ENCODE peak calls at places on chromosome 11, in ten cellular contexts. W is tibial nerve; M is activated CD4-positive, CD25-positive, alpha-beta regulatory T cell treated with anti-CD3 and anti-CD28 coated beads, Interleukin-2, amount 50 U/mL, for 16 hours; F is RCC 7860; H is glutamatergic neuron; X is cardiac muscle cell; Y is H9; E is ELR; T is NCI-H1417; G is stimulated activated CD4-positive, alpha-beta T cell treated with anti-CD3 and anti-CD28 coated beads, Interleukin-4, amount 100 ng/mL, for 48 hours. O is an unnamed sample.

GRCh38 chr11:12083380-12083779 is 27.0 kb upstream of the MICAL2 start:
- DNase-seq in E (no peak), Y (no peak), G (no peak), X (no peak), W (no peak), T (no peak), M (no peak), H (no peak), F (no peak), O (no peak)

GRCh38 chr11:66188580-66188979 is 79.9 kb upstream of the RAB1B start:
- DNase-seq in Y (no peak), M (no peak), W (no peak), G (no peak), H (no peak), E (peak), F (peak), X (no peak), T (no peak), O (no peak)

GRCh38 chr11:46198873-46199250 is 77.6 kb upstream of the PHF21A start:
- DNase-seq in F (no peak), Y (no peak), X (no peak), G (no peak), T (no peak), H (no peak), M (no peak), E (no peak), W (no peak), O (no peak)

GRCh38 chr11:79437274-79437980 is 3.4 kb downstream of the TENM4 start:
- DNase-seq in T (peak), E (peak), G (no peak), F (peak), W (peak), Y (peak), M (no peak), X (peak), H (peak), O (peak)

GRCh38 chr11:102390667-102391449 is 43.8 kb downstream of the BIRC2 start:
- DNase-seq in F (peak), Y (peak), X (peak), G (peak), T (peak), H (peak), W (peak), M (no peak), E (peak), O (peak)

GRCh38 chr11:34653851-34654490 is 33.1 kb downstream of the EHF start:
- DNase-seq in Y (no peak), T (no peak), X (no peak), G (no peak), W (no peak), M (no peak), F (peak), E (peak), H (no peak), O (no peak)

GRCh38 chr11:37512156-37512780 is 914.2 kb upstream of the RAG2 start:
- DNase-seq in W (no peak), H (no peak), F (peak), T (no peak), X (no peak), G (no peak), M (no peak), E (no peak), Y (no peak), O (no peak)

GRCh38 chr11:61266602-61267001 is 25.6 kb downstream of the PGA5 start:
- DNase-seq in M (no peak), W (no peak), Y (no peak), F (no peak), H (no peak), X (no peak), G (no peak), E (peak), T (no peak), O (no peak)

GRCh38 chr11:128886401-128887119 is 4.6 kb upstream of the KCNJ5 start:
- DNase-seq in G (no peak), M (no peak), W (no peak), X (peak), T (peak), F (no peak), H (no peak), Y (no peak), E (peak), O (no peak)

GRCh38 chr11:107702723-107703122 is 9.1 kb downstream of the SLN start:
- DNase-seq in F (no peak), H (no peak), W (no peak), Y (no peak), T (no peak), M (no peak), X (no peak), G (no peak), E (peak), O (no peak)

GRCh38 chr11:30533445-30533947 is 52.7 kb downstream of the MPPED2 start:
- DNase-seq in W (no peak), F (no peak), E (no peak), H (no peak), M (no peak), G (no peak), T (peak), X (no peak), Y (no peak), O (no peak)

GRCh38 chr11:109423114-109423859 is 1.3 kb downstream of the C11orf87 start:
- DNase-seq in M (no peak), F (no peak), Y (peak), W (no peak), E (peak), T (peak), G (no peak), X (peak), H (peak), O (peak)

GRCh38 chr11:16987205-16987568 is 27.0 kb downstream of the PLEKHA7 start:
- DNase-seq in E (no peak), Y (peak), M (no peak), F (no peak), W (no peak), X (peak), G (no peak), T (no peak), H (no peak), O (no peak)

GRCh38 chr11:118535261-118535660 is 4.3 kb downstream of the TMEM25 start:
- DNase-seq in H (no peak), E (no peak), W (no peak), F (no peak), M (no peak), Y (no peak), G (no peak), X (no peak), T (no peak), O (no peak)

GRCh38 chr11:81039916-81040530 is 1599.2 kb upstream of the TENM4 start:
- DNase-seq in X (no peak), F (no peak), E (no peak), H (no peak), M (no peak), G (no peak), T (no peak), W (no peak), Y (no peak), O (no peak)

GRCh38 chr11:100739636-100740035 is 52.5 kb downstream of the ARHGAP42 start:
- DNase-seq in F (peak), Y (no peak), H (no peak), E (peak), G (no peak), M (no peak), W (no peak), X (peak), T (no peak), O (no peak)

GRCh38 chr11:116073854-116074837 is 569.9 kb upstream of the CADM1 start:
- DNase-seq in T (peak), W (no peak), M (no peak), X (peak), H (no peak), F (peak), Y (no peak), G (no peak), E (no peak), O (no peak)

GRCh38 chr11:11580012-11580411 is 41.8 kb downstream of the GALNT18 start:
- DNase-seq in G (no peak), X (no peak), E (no peak), H (no peak), W (no peak), Y (peak), F (no peak), T (no peak), M (no peak), O (no peak)

GRCh38 chr11:128365044-128365443 is 222.3 kb downstream of the ETS1 start:
- DNase-seq in X (peak), E (peak), Y (no peak), H (no peak), G (no peak), T (no peak), M (no peak), F (peak), W (no peak), O (no peak)

GRCh38 chr11:134332189-134332631 is 422 bp downstream of the GLB1L2 start:
- DNase-seq in X (peak), F (no peak), H (peak), E (no peak), M (no peak), W (no peak), Y (peak), T (peak), G (peak), O (no peak)

GRCh38 chr11:134355656-134356055 is 23.9 kb downstream of the GLB1L2 start:
- DNase-seq in F (no peak), X (no peak), W (no peak), T (no peak), M (no peak), H (no peak), Y (no peak), G (no peak), E (no peak), O (no peak)

GRCh38 chr11:2529636-2530035 is 84.8 kb downstream of the KCNQ1 start:
- DNase-seq in Y (no peak), M (no peak), H (peak), F (no peak), X (no peak), E (no peak), T (no peak), G (no peak), W (no peak), O (no peak)

GRCh38 chr11:1641096-1641495 is 11.5 kb downstream of the KRTAP5-5 start:
- DNase-seq in H (no peak), G (no peak), T (no peak), Y (no peak), X (no peak), F (no peak), E (no peak), W (no peak), M (no peak), O (no peak)

GRCh38 chr11:34266090-34266912 is 91.5 kb downstream of the ABTB2 start:
- DNase-seq in W (peak), E (peak), M (no peak), Y (no peak), X (no peak), T (no peak), F (peak), H (no peak), G (no peak), O (no peak)

GRCh38 chr11:80432051-80432450 is 991.2 kb upstream of the TENM4 start:
- DNase-seq in W (no peak), X (no peak), F (no peak), H (no peak), M (no peak), T (peak), Y (no peak), G (no peak), E (no peak), O (no peak)

GRCh38 chr11:131924001-131924400 is 553.6 kb downstream of the NTM start:
- DNase-seq in F (no peak), E (peak), T (no peak), Y (no peak), G (no peak), X (no peak), M (no peak), W (no peak), H (no peak), O (no peak)

GRCh38 chr11:81913793-81914192 is 819.9 kb downstream of the FAM181B start:
- DNase-seq in T (no peak), Y (no peak), E (no peak), F (no peak), G (no peak), X (no peak), H (no peak), W (no peak), M (no peak), O (no peak)

GRCh38 chr11:68014966-68015447 is 4.9 kb downstream of the ALDH3B1 start:
- DNase-seq in X (no peak), E (no peak), H (no peak), M (no peak), W (no peak), Y (no peak), G (no peak), F (no peak), T (no peak), O (no peak)

GRCh38 chr11:27215471-27216267 is 147.3 kb downstream of the CCDC34 start:
- DNase-seq in Y (peak), E (no peak), T (peak), H (no peak), X (no peak), W (no peak), M (no peak), G (no peak), F (no peak), O (no peak)

GRCh38 chr11:7968686-7969085 is 3.4 kb upstream of the NLRP10 start:
- DNase-seq in E (peak), H (no peak), Y (no peak), G (no peak), F (no peak), W (no peak), M (no peak), T (no peak), X (no peak), O (no peak)

GRCh38 chr11:62547691-62548281 is 1.2 kb upstream of the AHNAK start:
- DNase-seq in F (peak), Y (no peak), W (no peak), M (no peak), E (no peak), G (no peak), T (no peak), X (peak), H (no peak), O (no peak)

GRCh38 chr11:113632981-113633380 is 73.1 kb downstream of the TMPRSS5 start:
- DNase-seq in W (no peak), T (no peak), E (peak), H (no peak), G (no peak), F (no peak), M (no peak), Y (no peak), X (no peak), O (no peak)

GRCh38 chr11:121366970-121367369 is 74.4 kb downstream of the SC5D start:
- DNase-seq in X (peak), W (no peak), H (no peak), F (no peak), M (no peak), G (no peak), Y (no peak), E (no peak), T (peak), O (no peak)

GRCh38 chr11:120224386-120224785 is 13.6 kb downstream of the OAF start:
- DNase-seq in H (no peak), F (no peak), T (no peak), E (no peak), M (no peak), Y (no peak), G (no peak), X (no peak), W (no peak), O (no peak)

GRCh38 chr11:79276900-79277299 is 163.9 kb downstream of the TENM4 start:
- DNase-seq in X (no peak), H (no peak), M (no peak), W (no peak), E (no peak), T (peak), G (no peak), Y (no peak), F (no peak), O (no peak)

O was measured in D721Med.